ENCODE peak calls at places on chromosomes 1 and 21, in eight cellular contexts. One of them, this sample, is unnamed.

GRCh38 chr1:241682921-241683320 is 30.8 kb downstream of the WDR64 start:
- DNase-seq in pancreas: no peak
- DNase-seq in fibroblast of pulmonary artery: no peak
- DNase-seq in coronary artery: no peak
- DNase-seq in HFF-Myc: no peak
- DNase-seq in A549: no peak
- DNase-seq in tibial nerve: no peak
- DNase-seq in SK-N-SH: no peak
- DNase-seq in this sample: no peak

GRCh38 chr1:182603646-182604127 is 502 bp downstream of the RGS16 start:
- DNase-seq in pancreas: no peak
- DNase-seq in fibroblast of pulmonary artery: no peak
- DNase-seq in coronary artery: no peak
- DNase-seq in HFF-Myc: no peak
- DNase-seq in A549: no peak
- DNase-seq in tibial nerve: no peak
- DNase-seq in SK-N-SH: peak; percentile 61
- DNase-seq in this sample: no peak

GRCh38 chr1:43238104-43238503 is 31.7 kb upstream of the TMEM125 start:
- DNase-seq in pancreas: peak; percentile 63
- DNase-seq in fibroblast of pulmonary artery: peak; percentile 80
- DNase-seq in coronary artery: no peak
- DNase-seq in HFF-Myc: peak; percentile 41
- DNase-seq in A549: peak; percentile 40
- DNase-seq in tibial nerve: peak; percentile 63
- DNase-seq in SK-N-SH: peak; percentile 51
- DNase-seq in this sample: peak; percentile 42

GRCh38 chr1:178529364-178530036 is 16.6 kb downstream of the TEX35 start:
- DNase-seq in pancreas: no peak
- DNase-seq in fibroblast of pulmonary artery: no peak
- DNase-seq in coronary artery: no peak
- DNase-seq in HFF-Myc: no peak
- DNase-seq in A549: no peak
- DNase-seq in tibial nerve: no peak
- DNase-seq in SK-N-SH: no peak
- DNase-seq in this sample: no peak

GRCh38 chr1:176692431-176692830 is 229.5 kb downstream of the PAPPA2 start:
- DNase-seq in pancreas: no peak
- DNase-seq in fibroblast of pulmonary artery: no peak
- DNase-seq in coronary artery: no peak
- DNase-seq in HFF-Myc: no peak
- DNase-seq in A549: no peak
- DNase-seq in tibial nerve: no peak
- DNase-seq in SK-N-SH: peak; percentile 55
- DNase-seq in this sample: no peak

GRCh38 chr1:206633708-206634121 is 1.6 kb upstream of the DYRK3 start:
- DNase-seq in pancreas: no peak
- DNase-seq in fibroblast of pulmonary artery: peak; percentile 97
- DNase-seq in coronary artery: no peak
- DNase-seq in HFF-Myc: peak; percentile 59
- DNase-seq in A549: no peak
- DNase-seq in tibial nerve: peak; percentile 34
- DNase-seq in SK-N-SH: no peak
- DNase-seq in this sample: no peak

GRCh38 chr1:56811331-56811730 is 7.9 kb downstream of the FYB2 start:
- DNase-seq in pancreas: peak; percentile 58
- DNase-seq in fibroblast of pulmonary artery: no peak
- DNase-seq in coronary artery: no peak
- DNase-seq in HFF-Myc: no peak
- DNase-seq in A549: no peak
- DNase-seq in tibial nerve: no peak
- DNase-seq in SK-N-SH: no peak
- DNase-seq in this sample: no peak

GRCh38 chr1:199778324-199778955 is 249.1 kb upstream of the NR5A2 start:
- DNase-seq in pancreas: no peak
- DNase-seq in fibroblast of pulmonary artery: no peak
- DNase-seq in coronary artery: no peak
- DNase-seq in HFF-Myc: no peak
- DNase-seq in A549: no peak
- DNase-seq in tibial nerve: no peak
- DNase-seq in SK-N-SH: peak; percentile 15
- DNase-seq in this sample: peak; percentile 52

GRCh38 chr1:170594227-170594626 is 62.3 kb downstream of the GORAB start:
- DNase-seq in pancreas: no peak
- DNase-seq in fibroblast of pulmonary artery: no peak
- DNase-seq in coronary artery: no peak
- DNase-seq in HFF-Myc: no peak
- DNase-seq in A549: no peak
- DNase-seq in tibial nerve: no peak
- DNase-seq in SK-N-SH: no peak
- DNase-seq in this sample: no peak

GRCh38 chr1:24966724-24967346 is 36.8 kb upstream of the RUNX3 start:
- DNase-seq in pancreas: no peak
- DNase-seq in fibroblast of pulmonary artery: peak; percentile 88
- DNase-seq in coronary artery: no peak
- DNase-seq in HFF-Myc: no peak
- DNase-seq in A549: peak; percentile 17
- DNase-seq in tibial nerve: no peak
- DNase-seq in SK-N-SH: no peak
- DNase-seq in this sample: no peak

GRCh38 chr1:66217021-66217420 is 316.9 kb upstream of the SGIP1 start:
- DNase-seq in pancreas: no peak
- DNase-seq in fibroblast of pulmonary artery: peak; percentile 16
- DNase-seq in coronary artery: no peak
- DNase-seq in HFF-Myc: no peak
- DNase-seq in A549: peak; percentile 26
- DNase-seq in tibial nerve: no peak
- DNase-seq in SK-N-SH: no peak
- DNase-seq in this sample: no peak

GRCh38 chr1:31775170-31775569 is 11.0 kb upstream of the ADGRB2 start:
- DNase-seq in pancreas: no peak
- DNase-seq in fibroblast of pulmonary artery: no peak
- DNase-seq in coronary artery: no peak
- DNase-seq in HFF-Myc: no peak
- DNase-seq in A549: no peak
- DNase-seq in tibial nerve: no peak
- DNase-seq in SK-N-SH: no peak
- DNase-seq in this sample: no peak

GRCh38 chr1:32696041-32696440 is 6.5 kb downstream of the SYNC start:
- DNase-seq in pancreas: no peak
- DNase-seq in fibroblast of pulmonary artery: no peak
- DNase-seq in coronary artery: no peak
- DNase-seq in HFF-Myc: no peak
- DNase-seq in A549: no peak
- DNase-seq in tibial nerve: no peak
- DNase-seq in SK-N-SH: no peak
- DNase-seq in this sample: no peak

GRCh38 chr21:33286076-33286475 is 19.9 kb downstream of the IL10RB start:
- DNase-seq in pancreas: no peak
- DNase-seq in fibroblast of pulmonary artery: no peak
- DNase-seq in coronary artery: no peak
- DNase-seq in HFF-Myc: no peak
- DNase-seq in A549: no peak
- DNase-seq in tibial nerve: no peak
- DNase-seq in SK-N-SH: no peak
- DNase-seq in this sample: no peak

GRCh38 chr1:94887603-94888171 is 39.2 kb downstream of the CNN3 start:
- DNase-seq in pancreas: no peak
- DNase-seq in fibroblast of pulmonary artery: no peak
- DNase-seq in coronary artery: no peak
- DNase-seq in HFF-Myc: no peak
- DNase-seq in A549: no peak
- DNase-seq in tibial nerve: no peak
- DNase-seq in SK-N-SH: no peak
- DNase-seq in this sample: no peak

GRCh38 chr1:194056169-194056568 is 869.8 kb upstream of the B3GALT2 start:
- DNase-seq in pancreas: no peak
- DNase-seq in fibroblast of pulmonary artery: no peak
- DNase-seq in coronary artery: no peak
- DNase-seq in HFF-Myc: no peak
- DNase-seq in A549: no peak
- DNase-seq in tibial nerve: no peak
- DNase-seq in SK-N-SH: no peak
- DNase-seq in this sample: no peak

GRCh38 chr1:182617734-182618288 is 13.6 kb upstream of the RGS16 start:
- DNase-seq in pancreas: no peak
- DNase-seq in fibroblast of pulmonary artery: peak; percentile 29
- DNase-seq in coronary artery: no peak
- DNase-seq in HFF-Myc: no peak
- DNase-seq in A549: no peak
- DNase-seq in tibial nerve: no peak
- DNase-seq in SK-N-SH: no peak
- DNase-seq in this sample: no peak

GRCh38 chr1:6521502-6521901 is 30.0 kb upstream of the PLEKHG5 start:
- DNase-seq in pancreas: no peak
- DNase-seq in fibroblast of pulmonary artery: no peak
- DNase-seq in coronary artery: no peak
- DNase-seq in HFF-Myc: no peak
- DNase-seq in A549: no peak
- DNase-seq in tibial nerve: no peak
- DNase-seq in SK-N-SH: no peak
- DNase-seq in this sample: no peak

GRCh38 chr1:244329591-244330317 is 122.0 kb downstream of the ADSS2 start:
- DNase-seq in pancreas: no peak
- DNase-seq in fibroblast of pulmonary artery: no peak
- DNase-seq in coronary artery: no peak
- DNase-seq in HFF-Myc: no peak
- DNase-seq in A549: no peak
- DNase-seq in tibial nerve: no peak
- DNase-seq in SK-N-SH: no peak
- DNase-seq in this sample: no peak
- H3K4me3 ChIP-seq in pancreas: no peak overlapping the region
- H3K4me3 ChIP-seq in fibroblast of pulmonary artery: no peak overlapping the region
- H3K4me3 ChIP-seq in coronary artery: no peak overlapping the region
- H3K4me3 ChIP-seq in HFF-Myc: no peak overlapping the region
- H3K4me3 ChIP-seq in A549: no peak overlapping the region
- H3K4me3 ChIP-seq in tibial nerve: no peak overlapping the region
- H3K4me3 ChIP-seq in SK-N-SH: no peak overlapping the region
- H3K4me3 ChIP-seq in this sample: no peak overlapping the region

GRCh38 chr1:115239148-115239820 is 98.8 kb downstream of the NGF start:
- DNase-seq in pancreas: no peak
- DNase-seq in fibroblast of pulmonary artery: no peak
- DNase-seq in coronary artery: no peak
- DNase-seq in HFF-Myc: no peak
- DNase-seq in A549: no peak
- DNase-seq in tibial nerve: no peak
- DNase-seq in SK-N-SH: no peak
- DNase-seq in this sample: no peak

GRCh38 chr1:115237507-115237906 is 100.5 kb downstream of the NGF start:
- DNase-seq in pancreas: no peak
- DNase-seq in fibroblast of pulmonary artery: no peak
- DNase-seq in coronary artery: no peak
- DNase-seq in HFF-Myc: peak; percentile 93
- DNase-seq in A549: no peak
- DNase-seq in tibial nerve: no peak
- DNase-seq in SK-N-SH: no peak
- DNase-seq in this sample: no peak

GRCh38 chr1:115237023-115237422 is 101.0 kb downstream of the NGF start:
- DNase-seq in pancreas: no peak
- DNase-seq in fibroblast of pulmonary artery: no peak
- DNase-seq in coronary artery: no peak
- DNase-seq in HFF-Myc: no peak
- DNase-seq in A549: no peak
- DNase-seq in tibial nerve: no peak
- DNase-seq in SK-N-SH: no peak
- DNase-seq in this sample: no peak

GRCh38 chr1:115240321-115240720 is 97.7 kb downstream of the NGF start:
- DNase-seq in pancreas: no peak
- DNase-seq in fibroblast of pulmonary artery: no peak
- DNase-seq in coronary artery: no peak
- DNase-seq in HFF-Myc: no peak
- DNase-seq in A549: no peak
- DNase-seq in tibial nerve: no peak
- DNase-seq in SK-N-SH: no peak
- DNase-seq in this sample: no peak

GRCh38 chr1:115238336-115239147 is 99.5 kb downstream of the NGF start:
- DNase-seq in pancreas: peak; percentile 32
- DNase-seq in fibroblast of pulmonary artery: no peak
- DNase-seq in coronary artery: no peak
- DNase-seq in HFF-Myc: no peak
- DNase-seq in A549: no peak
- DNase-seq in tibial nerve: no peak
- DNase-seq in SK-N-SH: no peak
- DNase-seq in this sample: peak; percentile 7
- TF ChIP-seq CTCF in pancreas: no peak
- TF ChIP-seq CTCF in fibroblast of pulmonary artery: no peak
- TF ChIP-seq CTCF in coronary artery: no peak
- TF ChIP-seq CTCF in HFF-Myc: no peak
- TF ChIP-seq CTCF in A549: no peak
- TF ChIP-seq CTCF in tibial nerve: no peak
- TF ChIP-seq CTCF in SK-N-SH: no peak
- TF ChIP-seq CTCF in this sample: no peak

DNA sequence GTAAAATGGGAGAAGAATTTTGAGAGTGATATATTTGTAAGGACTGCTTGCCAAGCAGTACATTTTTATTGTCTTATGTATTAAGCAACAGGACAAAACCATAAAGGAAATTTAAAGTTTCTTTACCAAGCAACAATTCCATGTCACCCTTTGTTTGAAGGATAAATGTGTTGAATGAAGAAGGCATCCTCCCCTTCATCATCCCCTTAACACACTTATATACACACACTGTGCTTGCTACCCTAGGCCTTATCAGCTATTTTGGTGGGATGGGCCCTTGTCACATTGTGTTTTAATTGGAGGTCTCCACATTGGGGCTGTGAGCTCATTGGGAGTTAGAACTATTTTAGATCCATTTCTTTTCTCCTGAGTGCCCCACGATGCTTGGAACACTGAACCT is 1.9 kb downstream of the VANGL1 start:
- DNase-seq in pancreas: no peak
- DNase-seq in fibroblast of pulmonary artery: no peak
- DNase-seq in coronary artery: no peak
- DNase-seq in HFF-Myc: no peak
- DNase-seq in A549: no peak
- DNase-seq in tibial nerve: no peak
- DNase-seq in SK-N-SH: no peak
- DNase-seq in this sample: no peak
- H3K4me3 ChIP-seq in pancreas: no peak overlapping the region
- H3K4me3 ChIP-seq in fibroblast of pulmonary artery: no peak overlapping the region
- H3K4me3 ChIP-seq in coronary artery: no peak overlapping the region
- H3K4me3 ChIP-seq in HFF-Myc: peak overlapping the region; percentile 80
- H3K4me3 ChIP-seq in A549: no peak overlapping the region
- H3K4me3 ChIP-seq in tibial nerve: no peak overlapping the region
- H3K4me3 ChIP-seq in SK-N-SH: no peak overlapping the region
- H3K4me3 ChIP-seq in this sample: peak overlapping the region; percentile 89

DNA sequence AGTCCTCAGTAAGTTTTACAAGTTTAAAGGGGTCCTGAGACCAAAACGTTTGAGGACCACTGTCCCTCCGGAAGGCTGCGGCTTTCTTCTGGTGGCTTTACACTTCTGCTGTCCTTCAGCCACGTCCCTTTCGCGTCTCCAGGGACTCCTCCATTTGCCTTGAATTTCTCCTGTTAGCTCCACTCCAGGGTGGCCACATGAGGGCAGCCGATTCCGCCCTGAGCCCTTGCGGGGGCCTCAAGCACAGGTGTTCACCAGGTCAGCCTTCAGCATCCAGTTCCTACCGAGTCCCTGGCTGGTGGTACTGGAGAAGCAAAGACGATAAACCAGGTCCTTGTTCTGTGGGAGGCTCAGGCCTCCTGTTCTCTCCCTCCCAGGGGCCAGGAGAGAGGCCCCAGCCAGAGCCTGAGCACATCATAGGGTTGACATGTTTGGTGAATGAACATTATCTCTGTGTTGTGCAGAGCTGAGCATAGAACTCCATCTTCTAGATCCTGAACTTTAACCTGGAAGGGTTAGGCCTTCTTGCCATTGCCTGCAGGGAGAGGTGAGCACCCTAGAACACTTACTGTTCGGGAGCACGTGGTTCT is 27.4 kb upstream of the COQ8A start:
- DNase-seq in pancreas: peak; percentile 69
- DNase-seq in fibroblast of pulmonary artery: peak; percentile 56
- DNase-seq in coronary artery: peak; percentile 73
- DNase-seq in HFF-Myc: no peak
- DNase-seq in A549: peak; percentile 28
- DNase-seq in tibial nerve: no peak
- DNase-seq in SK-N-SH: no peak
- DNase-seq in this sample: no peak
- TF ChIP-seq CTCF in pancreas: peak; percentile 23
- TF ChIP-seq CTCF in fibroblast of pulmonary artery: peak; percentile 68
- TF ChIP-seq CTCF in coronary artery: no peak
- TF ChIP-seq CTCF in HFF-Myc: peak; percentile 40
- TF ChIP-seq CTCF in A549: peak; percentile 46
- TF ChIP-seq CTCF in tibial nerve: peak; percentile 41
- TF ChIP-seq CTCF in SK-N-SH: peak; percentile 8
- TF ChIP-seq CTCF in this sample: peak; percentile 25